ENCODE peak calls at places on chromosomes 2 and 18, in four cellular contexts. Y is Peyer's patch, P is cardiac muscle cell, S is heart left ventricle. N is an unnamed sample.

GRCh38 chr2:9656270-9656766 is 25.5 kb upstream of the YWHAQ start:
- DNase-seq in P (no peak), Y (no peak), S (no peak), N (no peak)

GRCh38 chr2:240839152-240840143 is 19.4 kb upstream of the KIF1A start:
- DNase-seq in Y (no peak), S (no peak), P (no peak), N (peak; percentile 35)

GRCh38 chr2:241109210-241110088 is 7.4 kb upstream of the MTERF4 start:
- DNase-seq in S (no peak), P (no peak), Y (peak; percentile 47), N (no peak)

GRCh38 chr2:158967114-158967730 is 1.2 kb upstream of the TANC1 start:
- DNase-seq in Y (no peak), P (peak; percentile 42), S (no peak), N (peak; percentile 15)

GRCh38 chr2:142874293-142874814 is 3.1 kb upstream of the KYNU start:
- DNase-seq in P (no peak), S (peak; percentile 31), Y (no peak), N (no peak)

GRCh38 chr2:46697830-46698323 is 217.7 kb downstream of the MCFD2 start:
- DNase-seq in P (no peak), Y (peak; percentile 86), S (no peak), N (no peak)

GRCh38 chr18:54742654-54743053 is 85.6 kb upstream of the RAB27B start:
- DNase-seq in S (peak; percentile 76), Y (peak; percentile 57), P (no peak), N (no peak)

GRCh38 chr2:152500777-152501176 is 165.8 kb downstream of the FMNL2 start:
- DNase-seq in Y (no peak), P (no peak), S (no peak), N (no peak)

GRCh38 chr2:232783278-232783677 is 6.9 kb upstream of the KCNJ13 start:
- DNase-seq in Y (no peak), P (no peak), S (no peak), N (no peak)

GRCh38 chr2:144274131-144274530 is 245.8 kb downstream of the ZEB2 start:
- DNase-seq in P (no peak), S (no peak), Y (no peak), N (no peak)

GRCh38 chr18:44098551-44099098 is 582.1 kb upstream of the SETBP1 start:
- DNase-seq in P (peak; percentile 2), S (no peak), Y (peak; percentile 51), N (peak; percentile 37)

GRCh38 chr2:201203916-201204654 is 21.1 kb downstream of the CASP10 start:
- DNase-seq in P (no peak), S (peak; percentile 42), Y (no peak), N (no peak)

GRCh38 chr18:44198296-44199284 is 482.1 kb upstream of the SETBP1 start:
- DNase-seq in S (no peak), P (no peak), Y (peak; percentile 63), N (no peak)

GRCh38 chr2:123015186-123015585 is 1009.9 kb upstream of the CNTNAP5 start:
- DNase-seq in P (peak; percentile 6), Y (no peak), S (no peak), N (no peak)

GRCh38 chr2:54897420-54898310 is 152.6 kb downstream of the RTN4 start:
- DNase-seq in P (no peak), Y (no peak), S (no peak), N (no peak)

GRCh38 chr2:237669129-237669627 is 41.8 kb downstream of the LRRFIP1 start:
- DNase-seq in S (no peak), P (no peak), Y (no peak), N (no peak)

GRCh38 chr2:223230352-223230751 is 178.4 kb downstream of the KCNE4 start:
- DNase-seq in S (no peak), Y (no peak), P (no peak), N (no peak)

GRCh38 chr2:7703523-7704144 is 786.4 kb downstream of the RNF144A start:
- DNase-seq in S (no peak), P (no peak), Y (no peak), N (no peak)

GRCh38 chr2:222733846-222734689 is 62.6 kb downstream of the MOGAT1 start:
- DNase-seq in P (no peak), S (no peak), Y (no peak), N (no peak)

GRCh38 chr18:7566587-7567486 is at the start of gene PTPRM:
- DNase-seq in Y (peak; percentile 81), P (peak; percentile 94), S (peak; percentile 95), N (peak; percentile 43)

GRCh38 chr2:240898108-240898730 is 2.3 kb upstream of the MAB21L4 start:
- DNase-seq in P (no peak), Y (no peak), S (peak; percentile 61), N (no peak)

GRCh38 chr2:74102516-74102915 is 45.2 kb downstream of the BOLA3 start:
- DNase-seq in Y (no peak), S (no peak), P (no peak), N (no peak)

GRCh38 chr18:3903341-3903740 is 453.4 kb downstream of the TGIF1 start:
- DNase-seq in S (no peak), Y (no peak), P (no peak), N (no peak)

GRCh38 chr2:133122529-133122928 is 445.7 kb downstream of the NCKAP5 start:
- DNase-seq in S (no peak), P (no peak), Y (no peak), N (no peak)

GRCh38 chr2:240024766-240025165 is 376 bp downstream of the NDUFA10 start:
- DNase-seq in Y (peak; percentile 52), P (peak; percentile 26), S (no peak), N (no peak)

GRCh38 chr2:184053326-184053725 is 545.0 kb upstream of the ZNF804A start:
- DNase-seq in P (no peak), Y (no peak), S (no peak), N (no peak)

GRCh38 chr18:65704051-65704450 is 46.8 kb upstream of the CDH7 start:
- DNase-seq in P (no peak), S (no peak), Y (no peak), N (no peak)

GRCh38 chr2:1606421-1607235 is 137.7 kb downstream of the PXDN start:
- DNase-seq in S (peak; percentile 48), Y (no peak), P (no peak), N (no peak)

GRCh38 chr18:73531601-73532000 is 616.0 kb downstream of the FBXO15 start:
- DNase-seq in P (no peak), Y (no peak), S (no peak), N (no peak)

GRCh38 chr2:110745048-110745447 is 12.7 kb downstream of the ACOXL start:
- DNase-seq in Y (no peak), P (no peak), S (no peak), N (no peak)

GRCh38 chr18:58396144-58396543 is 232.7 kb downstream of the ALPK2 start:
- DNase-seq in Y (no peak), P (no peak), S (no peak), N (no peak)

GRCh38 chr18:74745658-74746403 is 148.2 kb downstream of the ZNF407 start:
- DNase-seq in P (no peak), Y (peak; percentile 57), S (no peak), N (peak; percentile 39)

GRCh38 chr18:58789856-58790255 is 74.8 kb upstream of the ZNF532 start:
- DNase-seq in Y (no peak), S (peak; percentile 36), P (no peak), N (no peak)

GRCh38 chr18:55779711-55780590 is 192.0 kb upstream of the TCF4 start:
- DNase-seq in S (peak; percentile 50), Y (peak; percentile 46), P (peak; percentile 63), N (peak; percentile 63)

GRCh38 chr2:168529900-168530561 is 74.0 kb downstream of the CERS6 start:
- DNase-seq in Y (no peak), S (no peak), P (no peak), N (peak; percentile 9)
- H3K4me1 ChIP-seq in Y (peaks cover 3% of the 10 kb centered on the region), S (peaks cover 7% of the 10 kb centered on the region), P (peaks cover 18% of the 10 kb centered on the region), N (peaks cover 4% of the 10 kb centered on the region)

DNA sequence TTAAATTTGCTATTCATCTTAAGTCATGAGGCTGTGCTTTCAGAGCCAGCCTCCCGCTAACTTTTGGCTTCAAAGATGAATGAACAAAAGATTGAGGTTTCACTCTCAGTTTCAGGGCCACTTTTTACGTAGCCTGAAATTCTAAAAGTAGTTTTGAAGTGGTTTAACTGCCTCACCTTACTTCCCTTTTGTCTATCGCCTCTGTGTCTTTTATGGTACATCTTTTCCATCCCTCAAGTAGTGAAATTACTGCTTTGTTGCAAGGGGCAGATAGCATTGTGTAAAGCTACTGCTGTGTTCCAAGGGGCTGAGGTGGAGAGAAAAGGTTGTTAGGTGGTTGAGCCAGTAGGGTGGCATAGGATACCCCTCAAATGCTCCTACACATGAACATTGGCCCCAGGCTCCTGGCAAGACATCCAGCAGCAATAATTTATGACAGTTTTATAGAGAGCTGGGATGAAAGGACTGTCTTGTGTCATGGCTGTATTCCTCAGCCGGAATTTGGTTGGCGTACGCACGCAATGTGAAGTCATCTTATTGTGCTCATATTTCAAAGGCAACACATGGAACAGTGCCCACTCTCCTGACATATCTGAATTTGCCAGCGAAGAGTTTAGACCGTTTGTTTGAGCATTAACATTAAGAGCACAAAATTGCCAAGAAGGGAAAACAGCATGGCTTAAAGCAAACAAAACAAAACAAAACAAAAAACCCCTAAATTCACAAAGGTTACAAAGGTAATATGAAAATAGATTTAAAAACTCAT is 32.2 kb downstream of the QPCT start:
- DNase-seq in S (no peak), P (no peak), Y (no peak), N (no peak)
- H3K4me3 ChIP-seq in S (no peak overlapping the region), P (no peak overlapping the region), Y (peak overlapping the region; percentile 4), N (no peak overlapping the region)

GRCh38 chr2:16037808-16038457 is 97.6 kb downstream of the MYCN start:
- DNase-seq in S (no peak), P (no peak), Y (no peak), N (peak; percentile 100)

GRCh38 chr2:16039055-16039454 is 98.7 kb downstream of the MYCN start:
- DNase-seq in P (no peak), Y (no peak), S (no peak), N (peak; percentile 96)

GRCh38 chr2:16038586-16038985 is 98.2 kb downstream of the MYCN start:
- DNase-seq in S (no peak), Y (no peak), P (no peak), N (peak; percentile 100)

GRCh38 chr2:16041466-16041810 is 101.1 kb downstream of the MYCN start:
- DNase-seq in P (no peak), S (no peak), Y (no peak), N (peak; percentile 95)

DNA sequence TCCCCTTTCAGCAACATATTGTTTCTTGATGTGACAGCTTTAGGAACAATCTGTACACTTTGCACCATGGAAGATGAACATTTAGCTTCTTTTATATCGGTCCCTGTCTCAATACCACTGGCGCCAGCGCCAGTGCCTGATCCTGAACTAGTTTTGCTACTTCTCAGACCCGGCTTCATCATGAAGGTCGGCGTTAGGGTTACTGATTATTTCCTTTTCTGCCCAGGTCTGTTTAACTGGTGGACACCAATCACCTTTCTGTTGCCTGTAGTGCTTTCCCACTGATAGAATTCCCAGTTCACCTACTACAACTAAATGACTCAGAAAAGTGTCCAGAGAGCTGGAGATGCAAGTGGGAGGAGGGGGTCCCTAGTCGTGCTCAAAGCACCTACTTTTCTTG is 99.5 kb downstream of the MYCN start:
- DNase-seq in Y (no peak), S (no peak), P (no peak), N (peak; percentile 93)
- H3K9me3 ChIP-seq in Y (no peaks in the 10 kb centered on the region), S (no peaks in the 10 kb centered on the region), P (no peaks in the 10 kb centered on the region), N (peaks cover 36% of the 10 kb centered on the region)

GRCh38 chr2:43129676-43130547 is 96.5 kb downstream of the ZFP36L2 start:
- DNase-seq in Y (peak; percentile 85), P (no peak), S (peak; percentile 64), N (no peak)
- H3K4me1 ChIP-seq in Y (peaks cover 65% of the 10 kb centered on the region), P (peaks cover 8% of the 10 kb centered on the region), S (peaks cover 7% of the 10 kb centered on the region), N (peaks cover 7% of the 10 kb centered on the region)

N was measured in BE2C.